ENCODE peak calls at places on chromosomes 12 and 14, in ten cellular contexts. U is GM20000, S is astrocyte of the spinal cord, H is foreskin keratinocyte, Q is tibial artery, B is left lung, O is mesothelial cell of epicardium, K is heart right ventricle, E is mammary epithelial cell, A is AG09309. Y is an unnamed sample.

GRCh38 chr12:26870491-26871419 is 37.8 kb upstream of the ITPR2 start:
- DNase-seq in Q (no peak), U (no peak), O (no peak), B (peak), A (no peak), K (peak), S (peak), E (peak), H (peak), Y (no peak)

GRCh38 chr14:23185046-23185445 is 1.6 kb upstream of the SLC7A8 start:
- DNase-seq in S (peak), E (no peak), U (no peak), B (no peak), A (no peak), Q (no peak), H (peak), K (no peak), O (no peak), Y (no peak)

GRCh38 chr14:74792249-74793039 is 29.3 kb downstream of the YLPM1 start:
- DNase-seq in S (no peak), K (no peak), Q (no peak), U (no peak), A (no peak), O (no peak), E (no peak), B (no peak), H (no peak), Y (no peak)

GRCh38 chr12:113476093-113476986 is 4.7 kb upstream of the LHX5 start:
- DNase-seq in A (no peak), Q (no peak), U (peak), O (no peak), S (no peak), K (no peak), E (no peak), H (no peak), B (no peak), Y (no peak)

GRCh38 chr12:31846405-31846804 is 112.8 kb upstream of the RESF1 start:
- DNase-seq in B (no peak), H (no peak), S (no peak), O (no peak), Q (no peak), E (no peak), A (no peak), U (no peak), K (no peak), Y (no peak)

GRCh38 chr12:19757317-19757877 is 318.1 kb downstream of the AEBP2 start:
- DNase-seq in B (no peak), Q (no peak), A (no peak), K (no peak), U (no peak), E (peak), O (no peak), H (peak), S (peak), Y (no peak)

GRCh38 chr12:118356809-118357326 is 15.8 kb downstream of the TAOK3 start:
- DNase-seq in Q (no peak), K (no peak), H (peak), B (no peak), O (no peak), S (peak), U (no peak), A (peak), E (peak), Y (no peak)

GRCh38 chr12:89448526-89448925 is 76.1 kb downstream of the GALNT4 start:
- DNase-seq in E (no peak), O (no peak), U (no peak), A (no peak), S (no peak), Q (no peak), B (no peak), H (no peak), K (no peak), Y (no peak)

GRCh38 chr14:21258194-21258888 is 10.9 kb downstream of the HNRNPC start:
- DNase-seq in B (no peak), K (no peak), O (no peak), Q (no peak), A (no peak), E (no peak), U (no peak), H (no peak), S (no peak), Y (no peak)

GRCh38 chr12:43978546-43978945 is 142.7 kb downstream of the TMEM117 start:
- DNase-seq in U (no peak), K (no peak), H (no peak), Q (no peak), A (no peak), E (no peak), O (no peak), B (no peak), S (no peak), Y (no peak)

GRCh38 chr12:7361271-7361670 is 57.4 kb downstream of the ACSM4 start:
- DNase-seq in Q (no peak), U (no peak), S (no peak), E (no peak), A (no peak), O (no peak), B (no peak), K (no peak), H (no peak), Y (no peak)

GRCh38 chr14:85527458-85527857 is 2.5 kb upstream of the FLRT2 start:
- DNase-seq in Q (no peak), A (no peak), K (no peak), O (no peak), E (no peak), S (peak), U (no peak), H (peak), B (no peak), Y (no peak)

GRCh38 chr12:13941258-13942249 is 39.8 kb downstream of the GRIN2B start:
- DNase-seq in E (peak), K (no peak), U (peak), S (peak), B (no peak), A (no peak), Q (no peak), O (no peak), H (peak), Y (no peak)

GRCh38 chr12:130576286-130576933 is 139.7 kb downstream of the RIMBP2 start:
- DNase-seq in E (no peak), O (no peak), Q (no peak), B (no peak), H (no peak), K (no peak), U (no peak), S (no peak), A (no peak), Y (no peak)

GRCh38 chr12:29510591-29511174 is 13.2 kb upstream of the OVCH1 start:
- DNase-seq in O (no peak), B (no peak), H (no peak), E (no peak), Q (no peak), A (no peak), U (no peak), S (no peak), K (no peak), Y (no peak)

GRCh38 chr14:68785817-68786490 is 6.9 kb downstream of the ZFP36L1 start:
- DNase-seq in B (no peak), U (no peak), E (peak), Q (no peak), O (no peak), A (no peak), H (peak), K (no peak), S (peak), Y (no peak)

GRCh38 chr12:28800129-28800528 is 348.9 kb upstream of the FAR2 start:
- DNase-seq in U (no peak), Q (no peak), K (no peak), A (no peak), H (no peak), E (no peak), O (no peak), S (no peak), B (no peak), Y (no peak)

GRCh38 chr12:124370851-124371250 is 76.0 kb downstream of the RFLNA start:
- DNase-seq in E (no peak), O (no peak), A (no peak), S (no peak), H (no peak), Q (no peak), K (no peak), B (no peak), U (no peak), Y (no peak)

GRCh38 chr12:57268264-57268663 is 17.3 kb upstream of the STAC3 start:
- DNase-seq in Q (no peak), K (no peak), H (peak), B (no peak), U (no peak), E (peak), A (no peak), S (peak), O (no peak), Y (no peak)

GRCh38 chr14:63773504-63773903 is 45.6 kb upstream of the SGPP1 start:
- DNase-seq in A (no peak), K (no peak), Q (no peak), S (no peak), E (peak), B (no peak), U (no peak), H (peak), O (no peak), Y (no peak)

GRCh38 chr14:51533160-51533559 is 118.5 kb upstream of the FRMD6 start:
- DNase-seq in H (peak), E (peak), K (no peak), U (no peak), A (peak), Q (no peak), B (no peak), O (no peak), S (peak), Y (no peak)

GRCh38 chr12:122836027-122836921 is 1.0 kb downstream of the HIP1R start:
- DNase-seq in A (no peak), E (peak), O (no peak), B (no peak), K (peak), H (no peak), U (peak), Q (peak), S (no peak), Y (peak)

GRCh38 chr12:124568431-124569374 is 1.3 kb upstream of the NCOR2 start:
- DNase-seq in E (peak), Q (peak), K (peak), H (peak), U (peak), A (peak), B (peak), S (peak), O (no peak), Y (peak)

GRCh38 chr12:124917841-124918621 is 3.6 kb upstream of the UBC start:
- DNase-seq in K (no peak), S (no peak), O (no peak), H (peak), E (peak), Q (peak), A (no peak), B (no peak), U (no peak), Y (no peak)

GRCh38 chr14:52790011-52790755 is 1.2 kb downstream of the GNPNAT1 start:
- DNase-seq in E (no peak), A (no peak), Q (no peak), O (no peak), B (no peak), K (no peak), S (peak), U (peak), H (peak), Y (no peak)

GRCh38 chr12:47023311-47023710 is 56.1 kb upstream of the PCED1B start:
- DNase-seq in K (no peak), B (no peak), O (no peak), U (no peak), Q (no peak), S (no peak), E (no peak), A (no peak), H (no peak), Y (no peak)

GRCh38 chr14:20998674-20999366 is at the start of gene SLC39A2:
- DNase-seq in K (peak), S (peak), U (no peak), E (peak), A (peak), O (no peak), Q (peak), H (peak), B (peak), Y (no peak)

GRCh38 chr12:47192046-47192445 is 112.3 kb upstream of the AMIGO2 start:
- DNase-seq in Q (no peak), E (no peak), B (no peak), S (no peak), A (no peak), H (no peak), U (no peak), K (no peak), O (no peak), Y (no peak)

GRCh38 chr14:105399441-105399775 is 1.1 kb downstream of the TEX22 start:
- DNase-seq in S (no peak), O (no peak), K (peak), A (no peak), B (no peak), E (no peak), Q (no peak), H (no peak), U (no peak), Y (no peak)

GRCh38 chr12:77644915-77645605 is 185.6 kb upstream of the NAV3 start:
- DNase-seq in Q (no peak), K (no peak), E (no peak), S (no peak), H (no peak), A (no peak), O (no peak), B (no peak), U (no peak), Y (no peak)

GRCh38 chr12:122646568-122647220 is 56.5 kb downstream of the HCAR2 start:
- DNase-seq in B (no peak), A (no peak), H (peak), O (no peak), S (peak), E (peak), U (peak), K (no peak), Q (no peak), Y (peak)

GRCh38 chr12:80044694-80045046 is 54.7 kb upstream of the OTOGL start:
- DNase-seq in U (no peak), S (peak), K (no peak), A (peak), O (no peak), E (peak), Q (no peak), B (no peak), H (peak), Y (no peak)

GRCh38 chr12:18706798-18707197 is 31.0 kb downstream of the PLCZ1 start:
- DNase-seq in K (no peak), O (no peak), U (no peak), A (no peak), B (no peak), E (no peak), S (no peak), Q (no peak), H (no peak), Y (no peak)

GRCh38 chr12:29008786-29009185 is 140.3 kb upstream of the FAR2 start:
- DNase-seq in B (no peak), U (no peak), E (peak), H (peak), A (no peak), K (no peak), O (no peak), S (peak), Q (no peak), Y (no peak)

GRCh38 chr12:5388581-5389535 is 43.0 kb upstream of the NTF3 start:
- DNase-seq in K (no peak), A (peak), Q (no peak), U (no peak), E (peak), B (no peak), O (no peak), S (no peak), H (peak), Y (no peak)

GRCh38 chr12:5390174-5390799 is 41.6 kb upstream of the NTF3 start:
- DNase-seq in S (no peak), E (no peak), O (no peak), Q (no peak), U (no peak), B (no peak), A (no peak), K (no peak), H (peak), Y (no peak)

GRCh38 chr12:5395443-5396401 is 36.2 kb upstream of the NTF3 start:
- DNase-seq in S (no peak), H (peak), A (no peak), U (no peak), K (no peak), Q (no peak), O (no peak), B (no peak), E (peak), Y (no peak)

GRCh38 chr12:5392961-5393360 is 38.9 kb upstream of the NTF3 start:
- DNase-seq in B (no peak), K (no peak), H (no peak), A (no peak), O (no peak), U (no peak), Q (no peak), S (no peak), E (no peak), Y (no peak)

DNA sequence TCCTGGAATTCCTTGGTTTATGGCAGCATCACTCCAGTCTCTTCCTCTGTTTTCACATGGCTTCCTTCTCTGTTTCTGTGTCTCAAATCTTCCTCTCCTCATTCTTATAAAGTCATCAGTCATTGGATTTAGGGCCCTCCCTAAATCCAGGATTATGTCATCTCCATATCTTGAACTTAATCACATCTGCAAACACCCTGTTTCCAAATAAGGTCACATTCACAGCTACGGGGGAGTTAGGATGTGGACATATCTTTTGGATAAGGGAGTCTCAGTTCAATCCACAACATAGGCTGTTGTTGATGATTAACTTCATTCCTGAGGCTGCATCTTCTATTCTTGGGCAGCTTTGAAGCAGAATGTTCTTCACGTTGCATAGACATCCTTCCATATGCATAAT is 40.3 kb upstream of the NTF3 start:
- DNase-seq in Q (no peak), U (no peak), E (no peak), H (no peak), A (peak), B (no peak), K (no peak), S (no peak), O (no peak), Y (no peak)
- TF ChIP-seq CTCF in Q (no peak), U (no peak), E (no peak), H (no peak), A (no peak), B (no peak), K (no peak), S (no peak), O (no peak), Y (no peak)

GRCh38 chr12:3207858-3208257 is 130.7 kb downstream of the TSPAN9 start:
- DNase-seq in A (no peak), U (no peak), O (no peak), Q (no peak), K (no peak), E (no peak), H (no peak), S (no peak), B (no peak), Y (no peak)
- TF ChIP-seq CTCF in A (no peak), U (peak), O (no peak), Q (no peak), K (peak), E (peak), H (peak), S (peak), B (no peak), Y (no peak)

DNA sequence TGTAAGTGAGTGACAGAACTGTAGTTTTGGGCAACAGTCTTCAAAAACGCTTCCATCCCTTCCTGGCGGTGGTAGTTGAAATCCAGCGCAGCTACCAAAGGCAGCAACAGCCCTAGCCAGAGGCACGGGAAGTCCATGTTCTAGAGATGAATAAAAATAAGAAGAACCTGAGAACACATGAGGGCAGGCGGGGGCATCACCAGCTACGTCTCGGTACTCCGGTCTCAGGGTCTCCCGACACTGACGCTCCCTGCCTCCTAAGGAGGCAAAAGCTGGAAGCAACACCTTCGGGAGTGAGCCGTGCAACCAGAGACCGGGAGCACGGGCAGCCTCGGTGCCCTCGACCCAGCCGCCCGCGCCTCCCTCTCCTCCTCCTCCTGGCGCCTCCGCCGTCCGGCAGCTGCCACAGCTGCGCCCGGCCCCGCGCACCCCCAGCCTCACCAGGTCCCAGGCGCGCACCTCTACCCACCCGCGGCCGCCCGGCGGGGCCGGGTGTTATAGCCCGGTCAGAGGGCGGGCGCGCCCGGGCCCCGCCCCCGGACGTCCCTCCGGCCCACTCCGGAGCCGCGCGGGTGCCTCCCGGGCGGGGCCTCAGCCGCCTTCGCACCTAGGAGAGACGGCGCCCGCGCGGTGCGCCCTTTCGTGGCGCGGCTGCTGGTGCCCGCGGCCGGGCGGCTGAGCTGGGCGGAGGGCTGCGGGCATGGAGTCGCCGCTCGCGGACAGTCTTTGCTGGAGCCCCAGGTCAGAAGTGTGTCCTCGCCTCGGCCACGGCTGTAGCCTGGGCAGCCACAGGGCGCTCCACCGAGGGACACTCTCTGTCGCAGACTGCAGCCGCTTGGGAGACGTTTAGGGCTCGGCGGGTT is at the start of gene CPM:
- DNase-seq in O (peak), E (peak), B (peak), S (no peak), Q (peak), A (no peak), K (peak), U (peak), H (peak), Y (peak)
- TF ChIP-seq CTCF in O (no peak), E (no peak), B (no peak), S (no peak), Q (no peak), A (no peak), K (no peak), U (no peak), H (no peak), Y (no peak)

GRCh38 chr12:50106907-50107306 is 3.1 kb downstream of the GPD1 start:
- DNase-seq in A (no peak), E (no peak), Q (no peak), K (no peak), H (no peak), U (no peak), O (no peak), S (no peak), B (no peak), Y (no peak)
- TF ChIP-seq CTCF in A (no peak), E (no peak), Q (no peak), K (no peak), H (no peak), U (no peak), O (no peak), S (no peak), B (no peak), Y (no peak)

DNA sequence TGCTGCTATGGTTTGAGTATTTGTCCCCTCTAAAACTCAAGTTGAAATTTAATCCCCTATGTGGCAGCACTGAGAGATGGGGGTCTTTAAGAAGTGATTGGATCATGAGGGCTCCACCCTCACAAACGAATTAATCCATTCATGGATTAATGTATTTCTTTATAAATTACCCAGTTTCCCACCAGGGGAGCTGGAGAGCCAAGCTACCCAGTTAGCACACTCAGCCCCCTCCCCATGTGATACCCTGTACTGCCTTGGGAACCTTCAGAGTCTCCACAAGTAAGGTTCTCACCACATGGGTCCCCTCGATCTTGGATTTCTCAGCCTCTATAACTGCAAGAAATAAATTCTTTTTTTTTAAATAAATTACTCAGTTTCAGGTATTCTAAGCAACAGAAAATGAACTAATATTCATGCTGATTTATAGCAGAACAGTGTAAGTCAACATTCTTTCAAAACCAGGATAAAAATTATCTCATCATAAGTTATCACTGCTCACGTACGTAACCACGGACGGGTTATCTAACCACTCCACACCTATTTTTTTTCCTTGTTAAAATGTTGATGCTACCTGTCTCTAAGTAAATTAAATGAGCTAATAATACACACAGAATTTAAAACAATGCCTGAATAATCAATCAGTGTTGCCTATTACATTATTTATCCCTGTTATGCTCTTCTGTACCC is 3.6 kb downstream of the NAP1L1 start:
- DNase-seq in O (no peak), H (no peak), Q (no peak), E (no peak), U (no peak), B (no peak), S (no peak), K (no peak), A (no peak), Y (no peak)
- TF ChIP-seq CTCF in O (no peak), H (peak), Q (no peak), E (peak), U (no peak), B (no peak), S (peak), K (no peak), A (peak), Y (peak)

Y was measured in CD14-positive monocyte.